ENCODE peak calls at places on chromosomes 6 and 20, in ten cellular contexts. I, Q, B, F, E, W, K, Z, V and T are unnamed samples.

GRCh38 chr6:151004415-151005024 is 139.0 kb downstream of the MTHFD1L start:
- DNase-seq in E (peak), V (peak), K (no peak), Q (no peak), W (no peak), F (no peak), I (no peak), B (peak), Z (peak), T (peak)

GRCh38 chr6:617485-618100 is 39.3 kb downstream of the HUS1B start:
- DNase-seq in B (no peak), K (no peak), E (no peak), Z (no peak), F (peak), Q (no peak), I (no peak), W (no peak), V (no peak), T (no peak)

GRCh38 chr20:48626226-48626937 is 201.4 kb downstream of the PREX1 start:
- DNase-seq in W (no peak), Z (no peak), F (no peak), Q (no peak), V (no peak), B (no peak), I (no peak), E (peak), K (no peak), T (no peak)

GRCh38 chr20:39190666-39191570 is 228.8 kb downstream of the DHX35 start:
- DNase-seq in B (peak), F (no peak), Q (no peak), W (no peak), Z (no peak), E (peak), V (no peak), K (no peak), I (no peak), T (no peak)

GRCh38 chr6:118284736-118285360 is 263.2 kb upstream of the PLN start:
- DNase-seq in B (no peak), Q (no peak), V (no peak), E (peak), F (no peak), I (no peak), W (no peak), Z (no peak), K (no peak), T (no peak)

GRCh38 chr6:131451330-131452195 is 121.5 kb upstream of the ARG1 start:
- DNase-seq in Z (no peak), W (no peak), V (no peak), F (no peak), E (no peak), I (no peak), K (no peak), B (no peak), Q (no peak), T (no peak)

GRCh38 chr6:57257911-57258541 is 35.9 kb upstream of the RAB23 start:
- DNase-seq in Z (no peak), F (no peak), B (peak), V (no peak), K (no peak), W (no peak), E (peak), Q (no peak), I (no peak), T (no peak)

GRCh38 chr6:8195040-8195713 is 92.8 kb upstream of the EEF1E1 start:
- DNase-seq in Z (no peak), I (peak), W (no peak), B (no peak), E (no peak), K (no peak), Q (no peak), F (peak), V (no peak), T (no peak)

GRCh38 chr20:21099653-21100589 is 6.2 kb downstream of the LINC00237 start:
- DNase-seq in I (peak), Z (peak), F (peak), K (peak), Q (no peak), E (peak), V (peak), W (no peak), B (no peak), T (peak)

DNA sequence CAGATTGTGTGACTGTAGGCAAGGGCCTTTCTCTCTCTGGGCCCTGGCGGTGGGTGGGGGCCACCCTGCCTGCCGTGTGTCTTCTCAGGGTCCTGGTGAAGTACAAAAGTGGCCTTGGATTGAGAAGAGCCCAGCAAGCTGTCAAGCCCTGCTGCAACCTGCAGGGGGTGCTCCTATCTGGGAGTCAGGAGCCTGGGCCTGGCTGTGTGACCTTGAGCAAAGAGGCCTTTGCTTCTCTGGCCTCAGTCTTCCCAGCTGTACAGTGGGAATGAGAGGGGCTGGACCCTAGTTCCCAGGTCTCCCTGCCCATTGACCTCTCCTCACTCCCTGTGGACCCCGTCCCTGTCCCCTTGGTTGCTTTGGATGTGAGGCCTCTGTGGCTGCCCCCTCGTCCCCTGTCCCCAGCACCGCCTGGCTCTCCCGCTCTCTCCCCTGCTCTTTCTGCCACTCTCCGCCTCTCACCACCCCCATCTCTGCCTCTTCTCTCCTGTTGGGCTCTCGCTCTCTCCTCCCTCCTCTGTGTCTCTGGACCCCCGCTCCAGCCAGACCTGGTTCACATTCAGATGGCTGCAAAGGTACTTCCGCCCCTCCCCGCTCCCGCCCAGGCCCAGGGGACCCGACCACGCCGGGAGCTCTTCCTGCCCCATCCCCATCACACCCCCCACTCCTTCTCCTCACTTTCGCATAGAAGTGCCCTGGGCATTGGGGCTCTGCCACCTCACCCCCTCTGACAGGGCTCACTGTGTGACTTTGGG is 46.7 kb downstream of the SRC start:
- DNase-seq in Z (no peak), K (no peak), Q (no peak), E (peak), F (peak), V (peak), I (no peak), W (no peak), B (no peak), T (no peak)
- TF ChIP-seq CTCF in Z (peak), K (peak), Q (peak), E (peak), F (peak), V (peak), I (peak), W (peak), B (peak), T (peak)

DNA sequence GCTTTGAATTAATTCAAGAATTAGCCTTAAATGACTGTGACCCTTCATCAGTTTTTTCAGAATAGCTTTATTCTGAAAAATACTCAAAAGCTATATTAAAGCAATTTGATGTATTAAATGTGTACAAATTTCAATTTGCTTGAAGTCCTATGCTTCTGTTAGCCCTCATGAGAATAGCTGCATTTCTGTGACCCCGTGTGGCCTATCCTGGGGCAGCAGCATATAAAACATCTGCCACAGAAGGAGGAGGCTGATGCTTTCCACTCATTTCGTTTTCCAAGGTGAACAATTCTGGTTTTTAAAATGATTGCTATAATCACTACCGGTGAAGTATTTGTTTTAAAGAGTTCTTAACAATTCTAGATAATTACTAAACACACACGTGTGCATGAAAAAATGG is 360.3 kb downstream of the BTBD9 start:
- DNase-seq in W (no peak), I (no peak), B (no peak), Z (no peak), K (no peak), Q (no peak), V (no peak), F (no peak), E (peak), T (no peak)
- TF ChIP-seq CTCF in W (no peak), I (no peak), B (peak), Z (no peak), K (peak), Q (no peak), V (peak), F (no peak), E (peak), T (no peak)

DNA sequence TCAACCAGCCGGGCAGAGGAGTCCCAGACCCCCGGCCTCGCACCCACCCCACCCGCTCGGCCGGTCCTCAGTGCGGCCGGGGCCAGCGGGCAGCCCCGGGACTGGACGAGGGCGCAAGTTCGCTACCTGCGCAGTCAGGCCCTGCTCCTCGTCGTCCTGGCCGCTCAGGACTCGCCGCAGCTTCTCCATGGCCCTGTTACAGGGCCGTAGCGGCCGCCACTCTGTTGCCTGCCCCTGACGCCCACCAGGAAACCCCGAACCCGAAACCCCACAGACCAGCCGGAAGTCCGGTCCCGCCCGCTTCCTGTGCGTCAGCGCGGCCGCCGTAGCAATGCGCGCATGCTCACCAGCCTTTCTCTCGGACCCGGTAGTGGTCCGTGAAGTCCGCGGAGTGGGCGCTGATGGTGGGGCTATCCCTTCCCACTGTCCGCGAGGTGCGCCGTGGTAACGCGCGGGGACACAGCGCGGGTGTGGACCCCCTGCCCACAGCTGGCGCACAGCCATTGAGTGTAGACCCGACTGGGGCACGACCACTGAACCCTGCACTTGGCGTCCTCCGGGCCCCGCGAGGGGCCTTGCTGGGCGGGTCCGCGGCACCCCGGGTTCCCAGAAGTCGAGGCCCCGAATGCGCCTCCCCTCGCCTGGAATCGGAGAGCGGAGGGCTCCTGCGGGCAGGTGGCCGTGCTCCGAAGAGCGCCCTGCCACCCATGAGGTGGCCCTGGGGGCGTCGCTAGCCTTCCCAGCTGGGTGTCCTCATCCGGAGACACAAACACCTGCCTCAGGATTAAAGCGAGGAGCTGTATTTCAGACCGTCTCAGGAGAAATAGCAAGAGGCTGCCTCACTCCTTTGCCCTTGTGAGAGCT is at the start of gene SFT2D1:
- DNase-seq in I (peak), Q (peak), F (peak), E (peak), V (peak), B (peak), K (peak), W (peak), Z (peak), T (peak)
- TF ChIP-seq CTCF in I (no peak), Q (no peak), F (no peak), E (no peak), V (no peak), B (no peak), K (no peak), W (no peak), Z (no peak), T (no peak)

GRCh38 chr20:45933231-45934045 is 1.0 kb upstream of the PCIF1 start:
- DNase-seq in B (peak), F (peak), Q (peak), E (peak), K (peak), V (peak), Z (peak), W (peak), I (peak), T (peak)
- TF ChIP-seq CTCF in B (peak), F (no peak), Q (no peak), E (no peak), K (peak), V (peak), Z (peak), W (peak), I (no peak), T (peak)

GRCh38 chr6:88359530-88360202 is 193.5 kb upstream of the CNR1 start:
- DNase-seq in I (no peak), E (no peak), F (no peak), K (no peak), B (no peak), Q (no peak), Z (no peak), V (no peak), W (no peak), T (no peak)
- TF ChIP-seq CTCF in I (no peak), E (no peak), F (no peak), K (no peak), B (peak), Q (no peak), Z (no peak), V (no peak), W (no peak), T (no peak)

DNA sequence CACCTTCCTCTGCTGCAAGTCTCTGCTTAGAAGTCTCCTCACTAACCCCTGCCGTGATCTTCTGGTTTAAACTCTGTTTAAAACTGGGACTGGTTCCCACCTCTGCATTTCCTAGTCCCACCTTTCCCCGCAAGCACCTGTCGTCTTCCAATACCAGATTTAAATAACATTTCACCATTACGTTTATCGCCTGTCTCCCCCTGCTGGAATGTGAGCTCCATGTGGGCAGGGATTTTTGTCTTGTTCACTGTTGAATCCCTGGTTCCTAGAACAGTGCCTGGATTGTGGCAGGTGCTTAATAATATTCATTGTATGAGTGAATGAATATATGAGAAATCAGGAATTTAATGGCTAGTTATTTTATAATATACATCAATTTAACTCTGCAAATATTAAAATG is 2.7 kb downstream of the GUCA1A start:
- DNase-seq in Z (no peak), B (no peak), E (peak), W (no peak), I (no peak), F (peak), V (no peak), K (no peak), Q (no peak), T (no peak)
- TF ChIP-seq CTCF in Z (peak), B (peak), E (peak), W (no peak), I (no peak), F (peak), V (no peak), K (no peak), Q (no peak), T (no peak)

GRCh38 chr6:37005827-37006514 is 516 bp downstream of the FGD2 start:
- DNase-seq in W (no peak), K (no peak), E (no peak), F (no peak), Z (no peak), Q (no peak), V (no peak), I (no peak), B (no peak), T (no peak)

GRCh38 chr6:37007340-37008043 is 2.0 kb downstream of the FGD2 start:
- DNase-seq in K (no peak), Q (no peak), B (no peak), E (no peak), V (peak), F (no peak), I (no peak), W (no peak), Z (peak), T (peak)

GRCh38 chr6:37006793-37007339 is 1.4 kb downstream of the FGD2 start:
- DNase-seq in E (peak), F (no peak), B (no peak), Q (no peak), W (no peak), Z (no peak), I (no peak), K (no peak), V (no peak), T (no peak)

GRCh38 chr6:37004044-37004984 is 1.1 kb upstream of the FGD2 start:
- DNase-seq in E (no peak), W (no peak), Z (peak), V (peak), Q (no peak), F (no peak), I (no peak), K (no peak), B (no peak), T (peak)

DNA sequence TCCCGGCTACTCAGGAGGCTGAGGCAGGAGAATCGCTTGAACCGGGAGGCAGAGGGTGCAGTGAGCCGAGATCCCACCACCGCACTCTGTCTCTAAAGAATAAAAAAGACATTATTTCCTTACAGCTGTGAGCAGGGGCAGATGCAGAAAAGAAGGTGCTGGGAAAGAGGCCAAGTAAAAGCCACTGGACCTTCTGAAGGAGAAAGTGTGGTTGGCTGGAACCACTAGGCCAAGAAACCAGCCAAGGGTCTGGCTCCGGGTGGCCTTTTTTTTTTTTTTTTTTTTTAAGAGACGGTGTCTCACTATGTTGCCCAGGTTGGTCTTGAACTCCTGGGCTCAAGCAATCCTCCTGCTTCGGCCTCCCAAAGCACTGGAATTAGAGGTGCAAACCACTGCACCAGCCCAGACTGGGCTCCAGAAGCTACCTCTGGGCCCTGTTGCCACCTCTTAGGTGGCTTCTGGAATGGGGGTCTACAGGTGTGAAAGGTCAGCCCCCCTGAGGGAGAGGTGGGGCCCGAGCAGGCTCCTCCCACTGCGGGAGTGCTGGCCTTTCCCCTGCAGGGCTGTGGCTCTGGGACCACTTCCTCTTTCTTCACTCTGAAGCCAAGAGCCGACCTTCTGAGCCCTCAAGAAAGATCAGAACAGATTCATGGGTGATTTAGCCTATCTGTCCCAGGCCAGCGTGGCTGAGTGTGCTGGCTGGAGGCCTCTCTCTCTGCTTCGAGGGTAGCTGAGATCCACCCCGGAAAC is at the start of gene FGD2:
- DNase-seq in Z (peak), B (no peak), F (no peak), Q (no peak), I (no peak), V (peak), E (no peak), W (no peak), K (no peak), T (peak)
- TF ChIP-seq CTCF in Z (no peak), B (no peak), F (no peak), Q (no peak), I (no peak), V (no peak), E (no peak), W (no peak), K (no peak), T (no peak)

GRCh38 chr6:143233563-143234285 is 173.0 kb downstream of the AIG1 start:
- DNase-seq in I (peak), V (no peak), Z (no peak), F (peak), W (no peak), Q (no peak), K (no peak), B (no peak), E (no peak), T (no peak)

GRCh38 chr6:143234686-143235085 is 174.0 kb downstream of the AIG1 start:
- DNase-seq in V (no peak), I (no peak), E (peak), W (no peak), B (no peak), Z (no peak), K (no peak), Q (no peak), F (no peak), T (no peak)

GRCh38 chr6:143229402-143229801 is 168.7 kb downstream of the AIG1 start:
- DNase-seq in Z (no peak), V (no peak), K (no peak), E (no peak), F (no peak), I (no peak), Q (no peak), W (no peak), B (no peak), T (no peak)

GRCh38 chr6:143236151-143236788 is 175.6 kb downstream of the AIG1 start:
- DNase-seq in V (no peak), K (no peak), I (no peak), B (no peak), E (peak), F (peak), W (no peak), Z (no peak), Q (peak), T (no peak)

DNA sequence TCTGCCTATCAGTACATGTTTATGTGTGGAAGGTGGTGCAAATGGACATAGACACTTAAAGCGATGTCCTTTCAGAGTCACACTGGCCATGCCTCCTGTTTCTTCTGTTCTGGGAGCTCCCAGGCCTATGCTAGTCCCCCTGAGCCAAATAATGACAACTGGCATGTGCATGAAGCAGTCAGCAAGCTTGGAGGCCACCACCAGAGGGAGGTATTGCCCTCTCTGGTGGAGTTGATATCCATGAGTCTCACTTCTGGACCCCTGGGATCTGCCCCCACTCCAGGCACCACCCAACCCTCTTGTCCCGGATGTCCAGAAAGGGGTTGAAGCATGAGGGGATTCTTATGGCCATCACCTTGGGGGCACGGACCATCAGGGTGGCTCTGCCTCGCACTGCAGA is 172.2 kb downstream of the AIG1 start:
- DNase-seq in F (peak), Q (peak), E (peak), Z (peak), I (peak), V (peak), B (peak), K (peak), W (no peak), T (peak)
- TF ChIP-seq CTCF in F (peak), Q (peak), E (peak), Z (peak), I (peak), V (peak), B (peak), K (peak), W (peak), T (peak)